ENCODE peak calls at places on chromosomes 7 and 10, in seven cellular contexts. B is HCT116, Y is NB4, R is thyroid gland, I is ovary, N is transverse colon, L is tibial nerve. C is an unnamed sample.
A peak's percentile ranks its signal among the peaks of the same experiment; 100 is the strongest.

GRCh38 chr7:105413887-105414437 is 25.2 kb upstream of the SRPK2 start:
- DNase-seq in I (no peak), L (no peak), R (no peak), B (no peak), N (no peak), Y (peak; percentile 46), C (no peak)

GRCh38 chr10:100656479-100656878 is 88.9 kb upstream of the PAX2 start:
- DNase-seq in L (no peak), Y (no peak), N (no peak), R (no peak), B (no peak), I (no peak), C (no peak)

GRCh38 chr10:82084496-82084895 is 209.5 kb downstream of the NRG3 start:
- DNase-seq in Y (no peak), R (no peak), N (no peak), B (no peak), L (no peak), I (no peak), C (no peak)

GRCh38 chr10:25175527-25176420 is 973 bp downstream of the GPR158 start:
- DNase-seq in L (no peak), B (no peak), I (no peak), Y (no peak), N (peak; percentile 10), R (peak; percentile 57), C (no peak)

GRCh38 chr7:12162420-12163113 is 48.5 kb upstream of the TMEM106B start:
- DNase-seq in L (no peak), B (no peak), Y (no peak), I (no peak), R (no peak), N (no peak), C (no peak)

GRCh38 chr10:131035779-131036178 is 275.7 kb downstream of the TCERG1L start:
- DNase-seq in B (no peak), N (no peak), Y (no peak), R (no peak), I (no peak), L (no peak), C (no peak)

GRCh38 chr10:121952226-121952625 is 22.8 kb downstream of the NSMCE4A start:
- DNase-seq in I (no peak), R (no peak), L (no peak), N (no peak), Y (no peak), B (no peak), C (no peak)

GRCh38 chr10:103197177-103197576 is 4.1 kb upstream of the NT5C2 start:
- DNase-seq in I (no peak), B (peak; percentile 37), N (no peak), R (peak; percentile 48), L (no peak), Y (peak; percentile 92), C (peak; percentile 94)

GRCh38 chr10:104252349-104252748 is 2.3 kb upstream of the GSTO1 start:
- DNase-seq in N (no peak), I (no peak), R (no peak), Y (no peak), B (no peak), L (no peak), C (peak; percentile 39)

GRCh38 chr10:61752111-61753011 is 89.6 kb downstream of the CABCOCO1 start:
- DNase-seq in L (no peak), I (no peak), N (no peak), R (no peak), B (peak; percentile 31), Y (peak; percentile 5), C (no peak)

GRCh38 chr7:55366461-55367138 is 1.5 kb downstream of the LANCL2 start:
- DNase-seq in I (no peak), N (no peak), R (no peak), B (no peak), Y (peak; percentile 56), L (no peak), C (peak; percentile 71)

GRCh38 chr10:129938460-129938859 is 25.6 kb downstream of the EBF3 start:
- DNase-seq in B (no peak), I (no peak), N (no peak), L (no peak), Y (no peak), R (no peak), C (no peak)

GRCh38 chr7:95544174-95544573 is 52.1 kb downstream of the PDK4 start:
- DNase-seq in I (no peak), L (no peak), N (no peak), R (no peak), B (no peak), Y (no peak), C (no peak)

GRCh38 chr7:2230226-2230625 is 2.5 kb downstream of the MAD1L1 start:
- DNase-seq in N (no peak), B (no peak), Y (no peak), L (no peak), R (no peak), I (no peak), C (no peak)

GRCh38 chr10:122632561-122632960 is 67.1 kb downstream of the C10orf120 start:
- DNase-seq in L (no peak), R (no peak), Y (no peak), N (no peak), B (no peak), I (no peak), C (no peak)

GRCh38 chr10:89163265-89163995 is 43.7 kb downstream of the CH25H start:
- DNase-seq in L (peak; percentile 16), Y (peak; percentile 73), N (peak; percentile 41), R (no peak), I (no peak), B (no peak), C (no peak)

GRCh38 chr7:134255814-134256213 is 60.9 kb downstream of the SLC35B4 start:
- DNase-seq in R (no peak), I (no peak), N (no peak), B (no peak), Y (peak; percentile 13), L (no peak), C (no peak)

GRCh38 chr7:158820656-158821055 is 8.7 kb downstream of the ESYT2 start:
- DNase-seq in Y (no peak), I (no peak), N (no peak), L (no peak), R (no peak), B (no peak), C (no peak)

GRCh38 chr10:49083256-49083655 is 32.1 kb downstream of the VSTM4 start:
- DNase-seq in I (peak; percentile 74), B (no peak), L (peak; percentile 50), N (no peak), Y (no peak), R (peak; percentile 62), C (no peak)

GRCh38 chr7:94028768-94029167 is 24.6 kb upstream of the BET1 start:
- DNase-seq in R (no peak), Y (peak; percentile 21), N (no peak), I (no peak), B (no peak), L (no peak), C (no peak)

GRCh38 chr7:65422670-65423069 is 49.0 kb downstream of the ZNF92 start:
- DNase-seq in Y (no peak), N (no peak), L (no peak), I (no peak), B (no peak), R (no peak), C (no peak)

GRCh38 chr10:79488303-79488702 is 24.0 kb upstream of the EIF5AL1 start:
- DNase-seq in R (no peak), Y (no peak), N (peak; percentile 53), B (peak; percentile 48), I (peak; percentile 43), L (peak; percentile 67), C (no peak)

GRCh38 chr10:22252286-22252800 is 34.5 kb upstream of the EBLN1 start:
- DNase-seq in B (no peak), I (peak; percentile 81), N (peak; percentile 27), R (peak; percentile 65), Y (peak; percentile 35), L (peak; percentile 38), C (peak; percentile 73)
- TF ChIP-seq POLR2A in B (no peak), I (no peak), N (no peak), R (no peak), Y (no peak), L (no peak), C (no peak)

GRCh38 chr7:91620827-91621226 is 259.7 kb downstream of the MTERF1 start:
- DNase-seq in Y (peak; percentile 21), L (no peak), N (no peak), B (no peak), I (no peak), R (no peak), C (no peak)
- TF ChIP-seq POLR2A in Y (no peak), L (no peak), N (no peak), B (no peak), I (no peak), R (no peak), C (no peak)

DNA sequence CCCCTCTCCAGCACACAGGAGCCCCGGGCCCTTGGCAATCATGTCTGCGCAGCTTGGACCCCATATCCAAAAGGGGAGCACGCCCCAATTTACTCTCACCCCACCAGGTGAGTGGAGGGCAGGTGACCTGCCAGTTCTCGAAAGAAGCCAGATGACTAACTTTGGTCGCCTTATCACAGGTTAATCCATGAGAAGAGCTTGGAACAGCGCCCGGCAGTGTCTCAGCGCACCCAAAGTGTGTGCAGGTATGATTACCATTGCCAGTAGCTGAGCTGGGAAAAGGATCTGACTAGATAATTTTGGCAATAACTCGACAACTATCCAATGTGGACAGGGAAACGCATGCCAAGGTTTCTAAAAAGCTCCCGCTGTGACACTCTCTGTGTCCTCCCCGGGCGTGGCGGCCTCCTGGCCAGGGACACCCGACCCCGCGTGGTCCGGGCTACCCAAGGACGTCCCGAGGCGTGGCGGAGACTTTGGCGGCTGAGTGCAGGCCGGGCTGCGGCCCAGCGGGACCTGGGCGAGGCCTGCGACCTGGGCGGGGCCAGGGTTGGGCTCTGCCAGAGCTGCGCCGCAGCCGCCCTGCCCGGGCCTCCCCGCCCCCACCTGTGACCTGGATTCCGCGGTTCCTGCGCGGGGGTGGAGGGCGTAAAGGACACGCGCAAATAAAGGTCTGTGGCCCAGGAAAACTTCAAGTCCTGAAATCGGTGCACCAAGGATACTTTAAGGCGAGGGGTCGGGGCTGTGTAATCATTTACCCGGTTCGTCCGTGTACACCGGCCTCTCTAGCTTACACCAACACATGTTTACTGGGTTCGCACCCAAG is 13.7 kb upstream of the WAPL start:
- DNase-seq in R (peak; percentile 97), L (peak; percentile 46), B (peak; percentile 31), N (peak; percentile 90), Y (no peak), I (peak; percentile 60), C (peak; percentile 71)
- TF ChIP-seq POLR2A in R (no peak), L (no peak), B (no peak), N (peak; percentile 41), Y (no peak), I (no peak), C (peak; percentile 32)

GRCh38 chr10:90917231-90917967 is 3.5 kb downstream of the ANKRD1 start:
- DNase-seq in N (no peak), B (no peak), L (no peak), Y (no peak), R (no peak), I (no peak), C (no peak)

GRCh38 chr10:90919683-90920574 is 958 bp downstream of the ANKRD1 start:
- DNase-seq in L (no peak), I (no peak), R (no peak), Y (no peak), B (no peak), N (no peak), C (no peak)

GRCh38 chr10:90916392-90917110 is 4.3 kb downstream of the ANKRD1 start:
- DNase-seq in N (no peak), Y (no peak), L (no peak), I (no peak), B (no peak), R (no peak), C (no peak)

GRCh38 chr10:90915141-90916075 is 5.5 kb downstream of the ANKRD1 start:
- DNase-seq in R (no peak), L (no peak), N (no peak), I (no peak), Y (no peak), B (no peak), C (no peak)

GRCh38 chr10:90917968-90918318 is 2.9 kb downstream of the ANKRD1 start:
- DNase-seq in N (no peak), B (no peak), I (no peak), L (no peak), R (no peak), Y (no peak), C (no peak)
- TF ChIP-seq POLR2A in N (no peak), B (no peak), I (no peak), L (no peak), R (no peak), Y (no peak), C (no peak)

C was measured in erythroblast.